ENCODE peak calls at places on chromosomes 6 and 20, in ten cellular contexts. F is CD8-positive, alpha-beta memory T cell; W is bronchial epithelial cell; J is H7; P is right lobe of liver; Q is heart left ventricle; T is upper lobe of right lung; L is endodermal cell; Z is breast epithelium; B is CD4-positive, CD25-positive, alpha-beta regulatory T cell. O is an unnamed sample.

GRCh38 chr20:53957421-53958172 is 112.8 kb downstream of the BCAS1 start:
- DNase-seq in B (no peak), Z (no peak), L (no peak), J (no peak), T (no peak), Q (no peak), W (no peak), P (no peak), F (no peak), O (peak; percentile 48)

GRCh38 chr6:140546640-140547039 is 1172.2 kb upstream of the CITED2 start:
- DNase-seq in L (no peak), T (no peak), B (no peak), J (no peak), W (peak; percentile 54), P (no peak), F (no peak), Q (no peak), Z (no peak), O (no peak)

GRCh38 chr20:53926428-53927028 is 143.9 kb downstream of the BCAS1 start:
- DNase-seq in T (no peak), Q (no peak), F (no peak), J (no peak), W (peak; percentile 100), P (no peak), Z (no peak), L (peak; percentile 43), B (no peak), O (peak; percentile 94)

GRCh38 chr6:37871616-37872384 is 52.3 kb downstream of the ZFAND3 start:
- DNase-seq in L (no peak), T (no peak), F (no peak), J (no peak), W (no peak), P (no peak), Z (no peak), B (no peak), Q (no peak), O (no peak)

GRCh38 chr6:13761361-13762036 is 49.9 kb upstream of the RANBP9 start:
- DNase-seq in W (peak; percentile 85), L (no peak), T (no peak), J (no peak), B (no peak), P (no peak), F (no peak), Q (no peak), Z (no peak), O (no peak)

GRCh38 chr6:23170044-23170443 is 600.7 kb downstream of the HDGFL1 start:
- DNase-seq in T (no peak), L (no peak), P (no peak), W (no peak), B (no peak), J (no peak), Q (no peak), F (no peak), Z (no peak), O (no peak)

GRCh38 chr6:26568601-26569432 is 27.9 kb upstream of the ABT1 start:
- DNase-seq in T (peak; percentile 90), L (peak; percentile 99), P (peak; percentile 90), J (peak; percentile 80), B (peak; percentile 91), Z (peak; percentile 98), Q (peak; percentile 95), W (peak; percentile 89), F (peak; percentile 96), O (peak; percentile 93)

GRCh38 chr6:151620179-151620578 is 126.4 kb downstream of the CCDC170 start:
- DNase-seq in Q (no peak), P (no peak), J (peak; percentile 13), F (no peak), B (no peak), T (no peak), L (no peak), Z (no peak), W (no peak), O (no peak)

GRCh38 chr6:156825475-156825874 is 48.3 kb downstream of the ARID1B start:
- DNase-seq in B (no peak), W (no peak), Q (no peak), J (no peak), T (no peak), Z (no peak), L (no peak), P (no peak), F (no peak), O (no peak)

GRCh38 chr20:57819981-57820380 is 110.2 kb upstream of the PMEPA1 start:
- DNase-seq in J (no peak), L (no peak), Z (no peak), B (no peak), P (no peak), T (no peak), F (no peak), W (no peak), Q (no peak), O (no peak)

GRCh38 chr6:32298632-32299336 is 72.9 kb downstream of the TSBP1 start:
- DNase-seq in W (peak; percentile 67), P (no peak), J (no peak), B (no peak), F (no peak), Q (no peak), L (no peak), T (no peak), Z (no peak), O (peak; percentile 16)

DNA sequence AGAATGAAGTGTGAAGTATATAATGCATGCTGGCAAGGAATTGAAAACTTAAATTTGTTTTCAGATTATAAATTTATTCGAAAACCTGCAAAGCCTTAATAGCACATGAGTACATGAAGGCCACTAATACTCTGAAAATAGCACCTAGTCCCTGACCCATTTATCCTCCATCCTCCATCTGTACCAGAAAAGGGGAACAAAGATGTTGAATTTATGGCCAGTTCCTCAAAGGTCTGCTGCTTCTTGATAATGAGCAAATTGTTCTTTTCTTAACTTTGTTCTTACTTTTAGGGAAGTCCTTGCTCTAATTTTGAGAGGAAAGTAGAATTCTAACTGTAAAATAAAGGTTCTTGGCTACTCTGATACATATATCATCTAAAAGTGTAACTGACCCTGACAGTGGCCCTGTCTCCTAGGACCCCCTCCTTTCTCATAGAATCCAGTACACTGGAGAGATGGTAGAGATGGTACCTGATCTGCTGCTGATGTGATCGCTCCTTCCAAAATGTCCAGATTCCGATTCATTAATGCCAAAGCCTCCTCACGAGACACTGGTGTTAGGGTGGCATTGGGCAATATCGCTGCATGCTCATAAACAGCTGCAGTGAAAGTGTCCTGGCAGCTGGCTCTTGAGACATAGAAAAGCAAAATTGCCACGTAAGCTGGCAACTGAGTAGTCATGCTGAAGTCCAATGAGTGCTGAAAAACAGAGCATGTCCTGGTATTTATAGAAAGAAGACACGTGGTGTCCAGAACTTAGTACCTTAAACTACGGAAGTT is at the start of gene VNN1:
- DNase-seq in F (no peak), J (no peak), W (no peak), B (no peak), T (no peak), P (peak; percentile 77), Q (no peak), Z (no peak), L (no peak), O (no peak)
- H3K4me3 ChIP-seq in F (no peak within 1 kb of the TSS), J (no peak within 1 kb of the TSS), W (no peak within 1 kb of the TSS), B (no peak within 1 kb of the TSS), T (no peak within 1 kb of the TSS), P (peak within 1 kb of the TSS; percentile 42), Q (no peak within 1 kb of the TSS), Z (no peak within 1 kb of the TSS), L (no peak within 1 kb of the TSS), O (no peak within 1 kb of the TSS)

GRCh38 chr6:6843057-6843627 is 254.6 kb downstream of the LY86 start:
- DNase-seq in W (peak; percentile 83), Q (no peak), L (peak; percentile 73), T (no peak), F (no peak), Z (no peak), J (no peak), B (no peak), P (no peak), O (peak; percentile 57)

GRCh38 chr6:6844451-6844974 is 256.0 kb downstream of the LY86 start:
- DNase-seq in W (no peak), Q (no peak), T (no peak), P (no peak), Z (no peak), F (no peak), L (no peak), J (no peak), B (no peak), O (no peak)

GRCh38 chr6:6843777-6844176 is 255.3 kb downstream of the LY86 start:
- DNase-seq in Q (no peak), F (no peak), L (no peak), B (no peak), J (no peak), W (no peak), T (no peak), Z (no peak), P (no peak), O (no peak)

GRCh38 chr6:6847591-6847990 is 259.1 kb downstream of the LY86 start:
- DNase-seq in Q (no peak), P (no peak), W (no peak), J (no peak), Z (no peak), T (no peak), B (no peak), L (no peak), F (no peak), O (no peak)

DNA sequence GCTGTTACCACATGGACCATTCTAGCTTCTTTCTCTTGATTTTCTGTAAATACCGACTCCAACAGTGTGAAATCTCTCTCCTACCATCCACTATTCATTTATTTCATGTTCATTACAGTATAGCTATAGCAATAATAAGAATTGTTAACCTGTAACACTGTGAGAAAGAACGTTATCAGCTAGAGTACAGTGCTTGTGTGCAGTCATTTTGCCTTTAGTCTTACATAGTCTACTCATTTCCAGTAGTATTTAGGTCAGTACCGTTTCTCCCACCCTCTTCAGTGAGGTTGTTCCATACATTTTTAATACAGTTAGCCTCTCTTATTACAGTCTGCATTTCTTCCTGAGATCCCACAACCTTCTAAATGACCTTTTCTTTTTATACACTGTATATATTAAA is 257.1 kb downstream of the LY86 start:
- DNase-seq in W (no peak), Q (no peak), J (no peak), Z (no peak), L (no peak), T (no peak), P (no peak), B (no peak), F (no peak), O (no peak)
- H3K4me3 ChIP-seq in W (no peak overlapping the region), Q (no peak overlapping the region), J (no peak overlapping the region), Z (no peak overlapping the region), L (no peak overlapping the region), T (no peak overlapping the region), P (no peak overlapping the region), B (no peak overlapping the region), F (no peak overlapping the region), O (no peak overlapping the region)

DNA sequence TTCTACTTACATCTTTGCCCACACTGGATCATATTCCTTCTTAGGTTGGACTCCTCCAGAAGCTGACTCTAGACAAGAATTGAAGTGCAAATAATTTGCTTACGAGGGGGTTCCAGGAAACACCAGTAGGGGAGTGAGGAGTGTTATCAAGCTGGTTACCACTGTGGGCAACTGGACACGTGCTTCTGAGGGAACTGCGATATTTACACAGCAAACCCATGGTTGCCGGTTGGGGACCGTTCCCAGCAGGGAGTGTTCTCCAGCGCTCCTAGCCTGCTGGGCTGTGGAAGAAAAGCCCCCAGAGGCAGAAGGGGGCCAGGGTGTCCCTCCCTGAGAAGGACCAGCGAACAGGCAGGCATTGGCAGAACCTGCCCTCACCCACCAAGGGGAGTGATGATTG is 21.7 kb downstream of the MDFI start:
- DNase-seq in T (no peak), W (no peak), P (no peak), B (no peak), L (peak; percentile 31), J (no peak), Z (no peak), Q (peak; percentile 44), F (no peak), O (no peak)
- H3K4me3 ChIP-seq in T (no peak overlapping the region), W (no peak overlapping the region), P (no peak overlapping the region), B (no peak overlapping the region), L (no peak overlapping the region), J (no peak overlapping the region), Z (no peak overlapping the region), Q (no peak overlapping the region), F (no peak overlapping the region), O (no peak overlapping the region)

GRCh38 chr6:35451354-35452185 is 568 bp upstream of the FANCE start:
- DNase-seq in J (no peak), P (no peak), F (no peak), L (peak; percentile 57), T (no peak), Q (no peak), B (no peak), W (no peak), Z (no peak), O (no peak)
- H3K4me3 ChIP-seq in J (peak overlapping the region; percentile 19), P (peak overlapping the region; percentile 88), F (peak overlapping the region; percentile 69), L (peak overlapping the region; percentile 31), T (peak overlapping the region; percentile 76), Q (peak overlapping the region; percentile 65), B (peak overlapping the region; percentile 69), W (peak overlapping the region; percentile 82), Z (peak overlapping the region; percentile 63), O (peak overlapping the region; percentile 49)